ENCODE peak calls at places on chromosomes 3 and 15, in ten cellular contexts. Y, L, B, R, W, H, U, M, P and A are unnamed samples.
A peak's percentile ranks its signal among the peaks of the same experiment; 100 is the strongest.

GRCh38 chr3:198081421-198081844 is 121.4 kb downstream of the LMLN start:
- DNase-seq in B (no peak), L (no peak), W (no peak), H (no peak), U (no peak), Y (no peak), P (no peak), M (no peak), R (no peak), A (no peak)

GRCh38 chr3:73213906-73214305 is 152.4 kb downstream of the EBLN2 start:
- DNase-seq in B (no peak), W (no peak), P (no peak), M (no peak), H (peak; percentile 13), Y (no peak), U (no peak), R (no peak), L (no peak), A (no peak)

GRCh38 chr15:56732135-56732880 is 1.0 kb downstream of the ZNF280D start:
- DNase-seq in U (no peak), H (peak; percentile 41), R (no peak), W (no peak), B (no peak), M (peak; percentile 25), L (no peak), P (no peak), Y (peak; percentile 59), A (no peak)

GRCh38 chr3:51588724-51589123 is 50.2 kb downstream of the RAD54L2 start:
- DNase-seq in L (no peak), M (peak; percentile 10), H (no peak), W (no peak), R (no peak), B (no peak), P (no peak), U (no peak), Y (peak; percentile 58), A (peak; percentile 85)

GRCh38 chr3:75938921-75939320 is 153.6 kb upstream of the ZNF717 start:
- DNase-seq in B (no peak), R (no peak), L (no peak), H (no peak), W (no peak), P (no peak), U (no peak), Y (no peak), M (no peak), A (no peak)

GRCh38 chr3:127207727-127208482 is 15.0 kb downstream of the PRR23E start:
- DNase-seq in B (no peak), U (no peak), Y (no peak), L (no peak), H (no peak), R (no peak), M (no peak), W (no peak), P (no peak), A (no peak)

GRCh38 chr3:149784064-149784704 is 8.2 kb downstream of the ANKUB1 start:
- DNase-seq in Y (no peak), U (no peak), B (no peak), W (no peak), R (no peak), L (no peak), M (no peak), P (no peak), H (peak; percentile 71), A (no peak)

GRCh38 chr3:167684389-167684993 is 30.7 kb upstream of the WDR49 start:
- DNase-seq in W (peak; percentile 19), P (peak; percentile 81), R (peak; percentile 19), L (peak; percentile 73), B (no peak), H (peak; percentile 56), Y (peak; percentile 80), M (peak; percentile 62), U (no peak), A (peak; percentile 1)

GRCh38 chr3:13265016-13265415 is 155.1 kb downstream of the NUP210 start:
- DNase-seq in R (no peak), M (no peak), W (no peak), P (no peak), H (no peak), U (no peak), L (no peak), B (no peak), Y (no peak), A (no peak)